ENCODE peak calls at places on chromosomes 2 and 18, in seven cellular contexts. K is H1, Q is HCT116, S is GM12878, H is HepG2, N is K562, L is SK-N-SH. D is an unnamed sample.

GRCh38 chr18:7684966-7685365 is 117.8 kb downstream of the PTPRM start:
- DNase-seq in K (no peak), H (no peak), S (no peak), N (no peak), Q (no peak), L (no peak), D (no peak)

GRCh38 chr2:152624805-152625204 is 92.5 kb downstream of the PRPF40A start:
- DNase-seq in K (no peak), L (no peak), N (no peak), S (no peak), Q (no peak), H (no peak), D (no peak)

GRCh38 chr2:9675369-9676351 is 44.9 kb upstream of the YWHAQ start:
- DNase-seq in Q (no peak), L (no peak), S (no peak), H (no peak), N (no peak), K (peak), D (no peak)

GRCh38 chr2:232142049-232142448 is 180.5 kb downstream of the DIS3L2 start:
- DNase-seq in S (no peak), Q (peak), H (peak), K (no peak), L (peak), N (peak), D (peak)

GRCh38 chr2:234022424-234022823 is 28.1 kb upstream of the SPP2 start:
- DNase-seq in S (no peak), Q (no peak), N (no peak), H (no peak), L (no peak), K (no peak), D (no peak)

GRCh38 chr18:58611471-58612131 is 17.3 kb downstream of the ALPK2 start:
- DNase-seq in S (no peak), K (peak), Q (no peak), N (no peak), L (no peak), H (no peak), D (no peak)

GRCh38 chr2:65370387-65371093 is 61.9 kb downstream of the SPRED2 start:
- DNase-seq in H (peak), N (no peak), K (no peak), Q (no peak), L (no peak), S (peak), D (no peak)

GRCh38 chr2:20633794-20634259 is 17.1 kb downstream of the HS1BP3 start:
- DNase-seq in S (no peak), K (no peak), H (no peak), N (no peak), Q (no peak), L (no peak), D (peak)

GRCh38 chr2:200089756-200090109 is 134.4 kb downstream of the MAIP1 start:
- DNase-seq in N (no peak), H (no peak), Q (no peak), L (no peak), S (no peak), K (no peak), D (no peak)

GRCh38 chr2:19801367-19802087 is 100.3 kb downstream of the TTC32 start:
- DNase-seq in H (no peak), S (no peak), N (no peak), Q (peak), K (no peak), L (peak), D (no peak)

GRCh38 chr18:26746284-26747130 is 119.0 kb downstream of the AQP4 start:
- DNase-seq in Q (no peak), H (peak), K (no peak), N (no peak), S (no peak), L (no peak), D (peak)

GRCh38 chr2:96138146-96139145 is at the start of gene ASTL:
- DNase-seq in K (peak), H (peak), S (no peak), N (peak), Q (no peak), L (peak), D (peak)

GRCh38 chr2:146317959-146318358 is 1526.9 kb upstream of the ACVR2A start:
- DNase-seq in H (no peak), L (no peak), Q (no peak), N (no peak), K (no peak), S (no peak), D (no peak)

GRCh38 chr18:58226476-58226875 is 182.4 kb downstream of the NEDD4L start:
- DNase-seq in H (no peak), L (no peak), S (no peak), Q (no peak), N (no peak), K (no peak), D (no peak)

GRCh38 chr2:205161156-205161555 is 521.1 kb upstream of the NRP2 start:
- DNase-seq in L (no peak), H (no peak), Q (no peak), S (no peak), N (no peak), K (no peak), D (no peak)

GRCh38 chr2:96859338-96859649 is 1.5 kb upstream of the ANKRD39 start:
- DNase-seq in N (no peak), S (no peak), K (no peak), Q (no peak), H (no peak), L (no peak), D (no peak)

GRCh38 chr18:66646622-66647021 is 42.7 kb upstream of the CDH19 start:
- DNase-seq in S (no peak), Q (no peak), H (no peak), L (no peak), N (no peak), K (no peak), D (no peak)

GRCh38 chr2:214226061-214226460 is 184.8 kb upstream of the VWC2L start:
- DNase-seq in L (no peak), S (no peak), K (no peak), Q (no peak), H (no peak), N (no peak), D (no peak)

GRCh38 chr2:226002438-226002837 is 602.9 kb downstream of the NYAP2 start:
- DNase-seq in L (no peak), H (peak), Q (peak), N (no peak), K (no peak), S (no peak), D (no peak)

GRCh38 chr2:9481257-9481922 is 7.0 kb downstream of the IAH1 start:
- DNase-seq in Q (no peak), S (no peak), L (peak), N (no peak), H (peak), K (no peak), D (no peak)

GRCh38 chr2:237692601-237693079 is 65.3 kb downstream of the LRRFIP1 start:
- DNase-seq in S (no peak), Q (no peak), H (no peak), K (no peak), L (peak), N (no peak), D (no peak)

GRCh38 chr2:160635488-160635887 is 141.9 kb upstream of the RBMS1 start:
- DNase-seq in N (no peak), Q (no peak), L (no peak), K (no peak), H (no peak), S (no peak), D (no peak)

GRCh38 chr2:126309185-126309584 is 346.8 kb upstream of the GYPC start:
- DNase-seq in K (no peak), Q (no peak), N (no peak), S (no peak), H (no peak), L (no peak), D (no peak)

GRCh38 chr2:181463573-181463972 is 6.4 kb downstream of the ITGA4 start:
- DNase-seq in L (no peak), S (no peak), N (no peak), K (no peak), Q (no peak), H (no peak), D (no peak)
- TF ChIP-seq JUND in L (no peak), S (no peak), N (no peak), K (no peak), Q (no peak), H (no peak), D (no peak)

GRCh38 chr2:6421094-6421493 is 444.6 kb downstream of the CMPK2 start:
- DNase-seq in S (no peak), L (no peak), N (no peak), Q (no peak), K (no peak), H (no peak), D (no peak)

GRCh38 chr2:6423131-6423530 is 442.6 kb downstream of the CMPK2 start:
- DNase-seq in N (no peak), L (peak), K (no peak), S (no peak), H (no peak), Q (no peak), D (no peak)

GRCh38 chr2:6423944-6424343 is 441.8 kb downstream of the CMPK2 start:
- DNase-seq in N (no peak), K (no peak), H (no peak), Q (no peak), S (no peak), L (no peak), D (no peak)

GRCh38 chr2:6425037-6425436 is 440.7 kb downstream of the CMPK2 start:
- DNase-seq in N (no peak), Q (no peak), L (no peak), S (no peak), H (no peak), K (no peak), D (no peak)

DNA sequence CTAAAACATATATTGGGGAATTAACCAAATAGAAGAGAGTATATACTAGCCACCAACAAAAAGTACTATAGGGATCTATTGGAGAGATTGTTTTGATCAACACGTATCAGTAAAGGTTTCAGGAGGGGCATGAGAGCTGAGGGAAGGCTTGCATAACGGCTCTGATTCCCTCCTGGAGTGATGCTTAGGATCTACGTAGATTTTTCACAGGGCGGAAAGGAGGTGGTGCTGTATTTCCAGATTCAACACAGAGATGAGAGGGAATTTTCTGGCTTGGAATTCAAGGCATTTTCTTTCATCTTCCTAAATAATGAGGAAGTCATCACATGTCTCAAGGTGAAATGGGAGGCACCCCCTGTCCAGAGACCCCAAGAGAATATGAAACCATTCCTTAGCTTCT is 443.8 kb downstream of the CMPK2 start:
- DNase-seq in S (no peak), L (no peak), Q (no peak), N (no peak), K (no peak), H (no peak), D (no peak)
- TF ChIP-seq JUND in S (no peak), L (no peak), Q (no peak), N (no peak), K (no peak), H (no peak), D (no peak)

DNA sequence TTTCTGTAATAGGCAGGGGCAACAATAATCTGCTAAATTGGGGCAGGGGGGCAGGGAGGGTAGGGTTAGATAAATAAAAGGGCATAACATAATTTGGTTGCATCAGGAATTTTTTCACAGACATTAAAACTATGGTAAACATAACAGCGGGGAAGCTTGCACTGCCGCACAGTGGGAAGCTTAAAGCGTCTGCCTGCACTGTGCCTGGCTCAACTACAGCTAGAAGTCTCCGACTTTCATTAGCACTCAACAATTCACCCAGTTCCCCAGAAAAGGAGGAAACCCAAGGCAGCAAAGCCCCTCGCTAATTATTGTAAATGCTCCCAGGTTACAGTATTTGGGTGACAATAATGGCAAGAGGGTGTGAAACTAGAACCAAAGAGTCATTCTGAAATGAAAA is 562.9 kb downstream of the ARHGAP15 start:
- DNase-seq in S (no peak), N (no peak), H (no peak), K (no peak), L (no peak), Q (no peak), D (no peak)
- TF ChIP-seq JUND in S (no peak), N (no peak), H (no peak), K (no peak), L (no peak), Q (no peak), D (no peak)

GRCh38 chr2:23425338-23425871 is 40.4 kb downstream of the KLHL29 start:
- DNase-seq in N (no peak), L (no peak), Q (no peak), S (no peak), H (no peak), K (no peak), D (no peak)

GRCh38 chr2:23427976-23428375 is 43.0 kb downstream of the KLHL29 start:
- DNase-seq in Q (no peak), S (no peak), L (no peak), N (no peak), H (no peak), K (no peak), D (no peak)

GRCh38 chr2:23425886-23426283 is 40.9 kb downstream of the KLHL29 start:
- DNase-seq in H (no peak), S (no peak), Q (no peak), L (no peak), N (no peak), K (no peak), D (no peak)

GRCh38 chr2:23427350-23427749 is 42.4 kb downstream of the KLHL29 start:
- DNase-seq in N (no peak), S (no peak), K (no peak), L (no peak), Q (no peak), H (no peak), D (no peak)

DNA sequence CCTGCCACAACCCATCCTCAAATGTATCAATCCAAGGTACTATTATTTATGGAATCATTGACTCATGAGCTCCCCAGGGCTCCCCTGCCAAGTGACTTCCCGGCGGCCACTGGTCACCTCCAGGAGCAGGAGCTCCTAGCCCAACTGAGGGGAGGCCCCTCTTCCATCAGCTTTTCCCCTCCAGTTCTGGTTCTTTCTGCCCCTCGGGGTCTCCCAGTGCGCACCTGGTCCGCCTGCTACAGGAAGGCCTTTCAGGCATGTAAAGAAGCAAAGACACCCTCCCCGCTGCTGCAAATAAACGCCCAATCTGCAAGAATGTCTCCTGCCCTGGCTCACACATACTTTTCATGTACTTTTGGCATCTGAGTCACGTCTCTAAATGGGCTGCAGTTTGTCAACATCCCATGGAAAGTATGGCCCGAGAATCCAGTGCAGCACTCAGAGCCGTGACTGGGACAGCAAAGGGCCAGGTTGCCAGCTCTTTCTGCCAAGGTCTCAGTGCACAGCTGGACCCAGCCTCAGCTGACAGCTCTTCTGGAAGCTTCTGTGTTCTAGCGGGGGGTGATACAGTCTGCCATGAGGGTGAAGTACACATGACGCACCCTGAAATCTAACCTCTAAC is 41.4 kb downstream of the KLHL29 start:
- DNase-seq in N (no peak), S (no peak), H (no peak), Q (no peak), L (no peak), K (no peak), D (no peak)
- TF ChIP-seq JUND in N (no peak), S (no peak), H (no peak), Q (no peak), L (no peak), K (no peak), D (no peak)

DNA sequence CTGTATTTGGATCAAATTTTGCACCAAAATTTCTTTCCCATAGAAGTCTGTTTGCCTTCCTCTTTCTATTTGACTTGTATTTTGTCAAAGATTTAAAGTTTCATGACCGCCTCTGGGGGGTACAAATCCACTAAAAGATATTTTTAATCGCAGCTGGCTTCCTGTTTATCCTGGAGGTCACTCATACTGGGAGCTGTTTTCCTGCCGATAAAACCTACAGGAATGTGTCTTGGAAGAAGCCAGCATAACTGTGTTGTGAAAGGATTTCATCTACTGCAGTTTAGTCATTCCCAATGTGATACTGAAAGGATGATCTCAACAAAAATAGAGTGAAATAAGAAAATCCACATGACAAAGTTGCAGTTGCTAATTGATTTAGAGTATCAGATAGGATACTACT is 184.0 kb downstream of the RIT2 start:
- DNase-seq in L (no peak), H (no peak), Q (no peak), S (no peak), K (no peak), N (no peak), D (no peak)
- TF ChIP-seq JUND in L (no peak), H (no peak), Q (no peak), S (no peak), K (no peak), N (no peak), D (no peak)